ENCODE peak calls at places on chromosome 20, in six cellular contexts. N, D, L, A, T and C are unnamed samples.
A peak's percentile ranks its signal among the peaks of the same experiment; 100 is the strongest.

GRCh38 chr20:35006009-35006408 is 50.3 kb downstream of the MYH7B start:
- DNase-seq in N (no peak), D (no peak), L (no peak), A (no peak), T (no peak), C (peak; percentile 33)

GRCh38 chr20:47561175-47561574 is 59.5 kb downstream of the NCOA3 start:
- DNase-seq in N (peak; percentile 92), D (no peak), L (no peak), A (peak; percentile 53), T (no peak), C (no peak)

GRCh38 chr20:13336308-13337089 is 115.4 kb downstream of the ISM1 start:
- DNase-seq in N (no peak), D (no peak), L (no peak), A (no peak), T (no peak), C (no peak)

GRCh38 chr20:44483112-44483511 is 7.4 kb downstream of the TTPAL start:
- DNase-seq in N (no peak), D (no peak), L (no peak), A (no peak), T (no peak), C (no peak)

GRCh38 chr20:61980647-61981583 is 84.8 kb downstream of the TAF4 start:
- DNase-seq in N (peak; percentile 26), D (no peak), L (peak; percentile 46), A (peak; percentile 4), T (no peak), C (no peak)

GRCh38 chr20:8424010-8424409 is 291.9 kb downstream of the PLCB1 start:
- DNase-seq in N (peak; percentile 32), D (no peak), L (no peak), A (no peak), T (peak; percentile 12), C (no peak)

GRCh38 chr20:64052987-64053840 is 3.8 kb upstream of the SOX18 start:
- DNase-seq in N (no peak), D (no peak), L (no peak), A (no peak), T (no peak), C (no peak)

GRCh38 chr20:40945754-40946451 is 82.7 kb upstream of the TOP1 start:
- DNase-seq in N (peak; percentile 43), D (no peak), L (peak; percentile 48), A (no peak), T (peak; percentile 79), C (peak; percentile 73)

GRCh38 chr20:49320460-49320859 is 42.6 kb upstream of the ZNFX1 start:
- DNase-seq in N (peak; percentile 54), D (no peak), L (no peak), A (no peak), T (peak; percentile 61), C (no peak)

GRCh38 chr20:32445539-32446273 is 87.6 kb downstream of the ASXL1 start:
- DNase-seq in N (no peak), D (no peak), L (no peak), A (no peak), T (no peak), C (peak; percentile 61)

GRCh38 chr20:45392733-45393132 is 14.6 kb upstream of the TP53TG5 start:
- DNase-seq in N (no peak), D (no peak), L (no peak), A (no peak), T (no peak), C (no peak)

GRCh38 chr20:56249244-56249955 is 868 bp downstream of the MC3R start:
- DNase-seq in N (no peak), D (no peak), L (no peak), A (no peak), T (no peak), C (no peak)

GRCh38 chr20:13302647-13303425 is 81.8 kb downstream of the ISM1 start:
- DNase-seq in N (peak; percentile 12), D (peak; percentile 24), L (no peak), A (no peak), T (peak; percentile 39), C (no peak)

GRCh38 chr20:32522775-32523612 is 62.1 kb downstream of the NOL4L start:
- DNase-seq in N (peak; percentile 21), D (no peak), L (no peak), A (no peak), T (no peak), C (no peak)

GRCh38 chr20:64108731-64109389 is 1.5 kb upstream of the NPBWR2 start:
- DNase-seq in N (no peak), D (no peak), L (peak; percentile 6), A (no peak), T (no peak), C (no peak)

GRCh38 chr20:50121858-50122271 is 8.9 kb upstream of the UBE2V1 start:
- DNase-seq in N (peak; percentile 79), D (no peak), L (no peak), A (peak; percentile 48), T (peak; percentile 56), C (no peak)

GRCh38 chr20:8631271-8631670 is 437.6 kb upstream of the PLCB4 start:
- DNase-seq in N (no peak), D (no peak), L (no peak), A (no peak), T (no peak), C (no peak)

GRCh38 chr20:49483018-49483705 is 694 bp upstream of the KCNB1 start:
- DNase-seq in N (no peak), D (no peak), L (no peak), A (no peak), T (no peak), C (no peak)

GRCh38 chr20:14536738-14537137 is 199.3 kb upstream of the FLRT3 start:
- DNase-seq in N (no peak), D (no peak), L (no peak), A (no peak), T (no peak), C (no peak)

GRCh38 chr20:10093087-10093591 is 58.4 kb downstream of the ANKEF1 start:
- DNase-seq in N (peak; percentile 72), D (no peak), L (no peak), A (peak; percentile 70), T (peak; percentile 56), C (no peak)

GRCh38 chr20:37356961-37357371 is 11.0 kb downstream of the SRC start:
- DNase-seq in N (no peak), D (no peak), L (no peak), A (no peak), T (no peak), C (no peak)

GRCh38 chr20:52219441-52219840 is 27.9 kb upstream of the ZFP64 start:
- DNase-seq in N (no peak), D (no peak), L (no peak), A (no peak), T (no peak), C (no peak)

GRCh38 chr20:6116763-6117162 is 6.1 kb downstream of the FERMT1 start:
- DNase-seq in N (no peak), D (no peak), L (no peak), A (no peak), T (no peak), C (no peak)

GRCh38 chr20:4045741-4046140 is 30.4 kb upstream of the RNF24 start:
- DNase-seq in N (peak; percentile 79), D (no peak), L (no peak), A (no peak), T (peak; percentile 64), C (no peak)

GRCh38 chr20:2357114-2357513 is 23.6 kb upstream of the TGM6 start:
- DNase-seq in N (no peak), D (no peak), L (no peak), A (no peak), T (no peak), C (no peak)

GRCh38 chr20:18191336-18191735 is 53.7 kb downstream of the KAT14 start:
- DNase-seq in N (no peak), D (no peak), L (no peak), A (no peak), T (no peak), C (no peak)

GRCh38 chr20:33373735-33374605 is 27.3 kb downstream of the CDK5RAP1 start:
- DNase-seq in N (peak; percentile 73), D (no peak), L (no peak), A (no peak), T (peak; percentile 87), C (no peak)

GRCh38 chr20:57211949-57212889 is 54.2 kb downstream of the BMP7 start:
- DNase-seq in N (peak; percentile 87), D (no peak), L (peak; percentile 41), A (peak; percentile 73), T (peak; percentile 92), C (peak; percentile 52)